ENCODE peak calls at places on chromosomes 13 and 19, in five cellular contexts. M is thoracic aorta, Q is cardiac muscle cell, A is GM06990, I is SK-N-SH. E is an unnamed sample.

GRCh38 chr13:99312493-99312883 is 5.3 kb upstream of the GPR183 start:
- DNase-seq in M (no peak), Q (peak; percentile 91), A (no peak), I (peak; percentile 18), E (no peak)

GRCh38 chr13:46211116-46211515 is 612 bp upstream of the LRRC63 start:
- DNase-seq in M (no peak), Q (peak; percentile 5), A (no peak), I (peak; percentile 32), E (no peak)

GRCh38 chr19:3176715-3177501 is 1.7 kb upstream of the S1PR4 start:
- DNase-seq in M (no peak), Q (no peak), A (no peak), I (no peak), E (no peak)

GRCh38 chr19:35264281-35265125 is 4.3 kb upstream of the USF2 start:
- DNase-seq in M (no peak), Q (no peak), A (no peak), I (no peak), E (peak; percentile 15)

GRCh38 chr13:95480131-95480545 is 72.4 kb upstream of the CLDN10 start:
- DNase-seq in M (no peak), Q (peak; percentile 68), A (no peak), I (no peak), E (no peak)

GRCh38 chr13:81377926-81378325 is 1037.0 kb upstream of the SPRY2 start:
- DNase-seq in M (no peak), Q (no peak), A (no peak), I (no peak), E (no peak)

GRCh38 chr13:106493569-106493968 is 41.9 kb downstream of the EFNB2 start:
- DNase-seq in M (no peak), Q (no peak), A (peak; percentile 38), I (no peak), E (no peak)

GRCh38 chr13:72565893-72566292 is 161.5 kb downstream of the MZT1 start:
- DNase-seq in M (no peak), Q (peak; percentile 39), A (no peak), I (peak; percentile 11), E (no peak)

GRCh38 chr13:22455036-22455435 is 725.7 kb upstream of the SGCG start:
- DNase-seq in M (no peak), Q (no peak), A (no peak), I (no peak), E (no peak)

GRCh38 chr19:8412783-8413592 is at the start of gene MARCHF2:
- DNase-seq in M (peak; percentile 80), Q (peak; percentile 99), A (peak; percentile 94), I (peak; percentile 99), E (peak; percentile 96)

GRCh38 chr19:20472854-20473253 is 92.7 kb downstream of the ZNF737 start:
- DNase-seq in M (no peak), Q (no peak), A (no peak), I (peak; percentile 12), E (no peak)

GRCh38 chr19:681029-681626 is 4.9 kb downstream of the FSTL3 start:
- DNase-seq in M (no peak), Q (no peak), A (peak; percentile 66), I (peak; percentile 97), E (no peak)

DNA sequence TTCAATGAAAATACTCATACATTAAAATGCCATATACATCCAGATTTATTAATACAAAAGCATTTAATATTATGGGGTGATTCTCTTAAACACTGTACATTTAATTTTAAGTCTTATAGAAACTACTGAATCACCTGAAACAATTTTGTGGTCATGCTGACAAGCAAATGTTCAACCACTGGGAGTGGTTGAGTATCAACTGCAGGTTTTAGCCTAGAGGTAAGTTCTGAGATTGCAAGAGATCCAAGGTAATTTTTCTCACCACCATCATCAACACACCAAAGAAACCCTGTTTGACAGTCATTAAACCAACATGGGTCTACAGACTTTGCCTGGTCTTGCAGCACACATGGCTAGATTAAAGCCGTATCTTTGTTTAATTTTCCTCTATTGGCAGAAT is 196.3 kb downstream of the LHFPL6 start:
- DNase-seq in M (no peak), Q (no peak), A (no peak), I (no peak), E (no peak)
- TF ChIP-seq CTCF in M (no peak), Q (no peak), A (no peak), I (no peak), E (no peak)

GRCh38 chr19:5865772-5866171 is 4.6 kb downstream of the FUT5 start:
- DNase-seq in M (no peak), Q (no peak), A (no peak), I (peak; percentile 15), E (no peak)

GRCh38 chr19:5867201-5868136 is 2.9 kb downstream of the FUT5 start:
- DNase-seq in M (no peak), Q (no peak), A (no peak), I (no peak), E (no peak)

GRCh38 chr19:5864013-5864720 is 6.2 kb downstream of the FUT5 start:
- DNase-seq in M (no peak), Q (no peak), A (no peak), I (peak; percentile 10), E (no peak)

GRCh38 chr19:5863030-5863665 is 7.2 kb downstream of the FUT5 start:
- DNase-seq in M (no peak), Q (no peak), A (no peak), I (peak; percentile 21), E (no peak)

DNA sequence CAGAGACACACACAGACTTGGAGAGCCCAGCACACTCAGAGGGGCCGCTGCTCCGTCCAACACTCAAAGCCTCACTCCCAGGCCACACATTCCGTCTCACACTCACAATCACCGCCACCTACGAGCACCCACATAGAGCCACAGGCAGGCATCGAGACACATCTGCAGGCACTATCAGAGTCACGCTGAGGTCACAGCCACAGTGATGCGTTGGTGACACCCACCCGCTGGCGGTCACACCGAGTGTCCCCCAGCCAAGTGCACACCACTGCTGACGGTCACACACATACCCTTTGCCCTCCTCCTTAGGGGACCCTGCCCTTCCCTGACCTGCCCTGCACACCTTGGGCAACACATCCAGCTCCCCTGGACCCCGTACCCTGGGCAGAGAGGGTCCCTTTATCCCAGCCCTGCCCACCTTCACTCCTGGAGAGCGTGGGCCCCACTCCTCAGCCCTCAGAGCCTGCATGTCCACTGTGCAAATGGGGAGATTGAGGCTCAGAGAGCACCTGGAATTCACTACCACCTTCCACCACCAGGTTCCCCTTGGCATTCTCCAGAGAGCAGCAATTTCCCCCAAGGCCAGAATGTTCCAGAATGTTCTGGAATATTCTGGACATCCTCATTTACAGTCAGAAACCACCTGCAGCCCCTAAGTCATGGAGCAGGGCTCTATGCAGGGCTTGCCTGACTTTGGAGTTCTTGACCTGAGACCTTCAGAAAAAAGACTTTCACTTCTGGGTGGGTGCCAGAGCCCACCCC is 5.4 kb downstream of the FUT5 start:
- DNase-seq in M (no peak), Q (no peak), A (no peak), I (peak; percentile 19), E (no peak)
- TF ChIP-seq CTCF in M (peak; percentile 23), Q (peak; percentile 9), A (no peak), I (peak; percentile 19), E (no peak)

GRCh38 chr19:57576661-57577060 is 2.0 kb downstream of the ZNF416 start:
- DNase-seq in M (no peak), Q (no peak), A (no peak), I (no peak), E (no peak)

GRCh38 chr19:57583521-57584416 is at the start of gene ZIK1:
- DNase-seq in M (peak; percentile 43), Q (peak; percentile 95), A (peak; percentile 89), I (peak; percentile 97), E (peak; percentile 75)

GRCh38 chr19:57583104-57583520 is 833 bp upstream of the ZIK1 start:
- DNase-seq in M (no peak), Q (no peak), A (no peak), I (no peak), E (no peak)

DNA sequence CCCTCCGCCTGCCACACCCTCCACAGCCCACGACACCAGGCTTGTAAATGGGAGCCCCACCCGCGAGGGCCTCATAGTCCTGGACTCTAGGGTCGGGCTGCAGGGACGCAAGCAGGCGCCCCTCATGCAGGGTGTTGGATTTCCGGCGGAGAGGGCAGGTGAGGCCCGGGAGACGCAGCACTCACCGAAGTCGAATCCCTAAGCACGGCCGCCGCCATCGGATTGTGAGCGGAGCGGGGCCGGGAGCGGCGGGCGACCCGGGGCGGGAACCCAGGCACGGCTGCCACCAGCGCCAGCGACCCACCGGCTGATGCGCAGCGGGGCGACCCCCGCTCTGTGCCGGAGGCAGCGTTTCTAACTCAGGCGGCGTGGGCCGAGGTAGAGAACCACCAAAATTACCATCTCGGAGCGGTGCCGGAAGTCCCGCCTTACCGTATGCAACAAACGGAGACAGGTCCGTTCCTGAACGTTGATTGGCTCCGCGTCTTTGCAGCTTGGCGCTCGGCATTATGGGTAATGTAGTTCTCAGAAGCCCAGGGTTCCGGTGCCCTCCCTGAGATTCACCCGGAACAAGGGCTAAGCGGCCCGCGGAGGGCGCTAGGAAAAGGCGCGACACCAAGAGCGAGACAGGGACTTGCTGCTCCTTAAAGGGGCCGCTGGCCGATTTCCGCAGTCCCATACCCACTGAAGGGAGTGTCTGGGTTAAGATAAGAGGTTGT is at the start of gene ZNF416:
- DNase-seq in M (peak; percentile 96), Q (peak; percentile 99), A (peak; percentile 91), I (peak; percentile 98), E (peak; percentile 79)
- TF ChIP-seq CTCF in M (no peak), Q (peak; percentile 29), A (peak; percentile 38), I (peak; percentile 38), E (no peak)

DNA sequence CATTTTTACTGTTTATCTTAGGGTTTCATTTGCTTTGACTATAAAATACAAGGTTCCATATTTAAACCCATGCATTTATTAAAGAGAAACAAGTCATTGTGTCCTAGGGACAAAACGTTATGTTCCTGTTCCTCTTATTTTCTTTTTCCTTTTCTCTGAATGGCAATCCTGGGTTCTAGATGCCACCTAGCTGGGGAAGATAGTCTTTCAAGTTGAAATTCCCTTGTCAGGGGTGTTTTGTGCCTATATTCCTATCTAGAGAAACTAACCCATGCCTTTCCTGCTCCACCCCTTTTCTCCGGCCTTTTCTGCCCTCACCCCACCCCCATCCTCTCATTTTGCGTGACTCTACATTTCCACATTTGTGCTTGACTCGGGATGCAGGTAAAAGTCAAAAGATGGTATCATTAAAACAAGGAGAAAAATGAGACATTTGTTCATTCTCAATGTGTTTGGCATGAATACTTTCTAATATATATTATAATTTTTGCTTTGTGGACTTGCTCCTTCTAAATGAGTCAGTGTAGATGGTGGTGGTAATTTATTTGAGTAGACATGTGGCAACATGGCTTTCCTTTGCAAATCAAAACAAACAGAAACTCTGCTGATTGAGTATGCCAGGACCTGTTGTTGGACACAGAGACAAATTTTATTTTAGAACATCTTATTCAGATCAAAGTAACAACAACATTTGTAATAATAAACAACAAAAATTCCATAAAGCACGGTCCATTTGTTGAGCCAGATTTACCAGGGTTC is 26.8 kb upstream of the STARD13 start:
- DNase-seq in M (no peak), Q (peak; percentile 36), A (no peak), I (no peak), E (no peak)
- TF ChIP-seq CTCF in M (no peak), Q (peak; percentile 21), A (peak; percentile 3), I (peak; percentile 37), E (no peak)

DNA sequence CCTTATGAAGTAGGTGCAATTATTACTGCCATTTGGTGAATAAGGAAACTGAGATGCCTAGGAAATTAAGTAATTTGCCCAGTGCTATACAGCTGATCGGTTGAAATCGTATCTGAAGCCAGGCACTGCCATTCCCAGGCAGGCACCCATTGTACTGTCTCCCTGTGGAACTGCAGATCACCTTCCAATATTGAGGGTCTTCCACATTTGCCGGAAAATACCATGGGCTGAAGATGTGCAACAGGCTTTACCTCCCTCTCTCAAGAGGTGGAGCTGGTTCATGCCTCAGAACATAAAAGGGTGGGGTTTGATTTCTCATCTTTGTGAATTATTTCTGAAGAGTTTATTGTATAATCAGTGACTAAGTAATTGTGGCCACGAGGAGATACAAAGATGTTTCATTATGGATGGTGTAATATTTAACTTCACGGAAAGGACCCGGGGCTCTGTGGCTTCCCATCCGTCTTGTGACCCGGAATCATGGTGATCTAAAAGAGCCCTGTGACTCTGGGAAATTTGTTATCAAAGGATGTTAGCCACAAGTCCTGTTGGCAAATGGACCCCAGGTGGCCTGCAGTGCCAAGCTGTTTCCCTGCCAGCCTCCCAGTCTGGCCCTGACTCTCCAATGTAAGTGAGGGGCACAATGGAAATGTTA is 230.4 kb downstream of the LACC1 start:
- DNase-seq in M (no peak), Q (no peak), A (no peak), I (no peak), E (no peak)
- TF ChIP-seq CTCF in M (no peak), Q (no peak), A (no peak), I (no peak), E (no peak)